ENCODE peak calls at places on chromosomes 5 and 9, in six cellular contexts. I is activated naive CD8-positive, alpha-beta T cell treated with anti-CD3 and anti-CD28 coated beads, Interleukin-2, amount 50 U/mL, for 24 hours; N is natural killer cell; R is stimulated activated CD4-positive, alpha-beta T cell treated with anti-CD3 and anti-CD28 coated beads, Interleukin-1b, Interleukin-23, amount 100 ng/mL, for 1 hour; Y is WERI-Rb-1; V is IMR-90. P is an unnamed sample.

GRCh38 chr9:8610256-8610655 is 810.7 kb upstream of the DMAC1 start:
- DNase-seq in I (no peak), N (no peak), R (no peak), Y (no peak), V (no peak), P (no peak)

GRCh38 chr9:136295537-136296433 is 8.1 kb downstream of the CCDC187 start:
- DNase-seq in I (no peak), N (no peak), R (no peak), Y (no peak), V (no peak), P (no peak)

GRCh38 chr5:180599590-180599914 is 8.3 kb upstream of the SCGB3A1 start:
- DNase-seq in I (no peak), N (no peak), R (no peak), Y (no peak), V (no peak), P (no peak)

GRCh38 chr9:99057665-99058625 is 47.0 kb upstream of the TGFBR1 start:
- DNase-seq in I (peak), N (peak), R (peak), Y (no peak), V (peak), P (peak)

GRCh38 chr9:85522459-85523092 is 219.2 kb downstream of the AGTPBP1 start:
- DNase-seq in I (peak), N (peak), R (no peak), Y (peak), V (peak), P (peak)

GRCh38 chr9:85425153-85425611 is 316.6 kb downstream of the AGTPBP1 start:
- DNase-seq in I (peak), N (peak), R (no peak), Y (peak), V (no peak), P (peak)

GRCh38 chr9:134032456-134033222 is 7.4 kb downstream of the BRD3OS start:
- DNase-seq in I (no peak), N (no peak), R (no peak), Y (no peak), V (no peak), P (no peak)

GRCh38 chr5:157657516-157657915 is 5.3 kb upstream of the SOX30 start:
- DNase-seq in I (no peak), N (no peak), R (no peak), Y (no peak), V (no peak), P (peak)

GRCh38 chr9:116891438-116891837 is 204.3 kb downstream of the TRIM32 start:
- DNase-seq in I (no peak), N (no peak), R (no peak), Y (no peak), V (no peak), P (no peak)

GRCh38 chr5:146667633-146668032 is 151.6 kb upstream of the GPR151 start:
- DNase-seq in I (no peak), N (no peak), R (no peak), Y (no peak), V (peak), P (peak)

P was measured in astrocyte of the spinal cord.